ENCODE peak calls at places on chromosomes 3 and 15, in four cellular contexts. T, G, Q and I are unnamed samples.

GRCh38 chr3:140285380-140285779 is 350.4 kb downstream of the CLSTN2 start:
- DNase-seq in T (no peak), G (no peak), Q (no peak), I (no peak)

GRCh38 chr15:45253330-45253729 is 1.3 kb downstream of the SLC28A2 start:
- DNase-seq in T (peak), G (no peak), Q (no peak), I (no peak)

GRCh38 chr3:185722920-185723319 is 101.9 kb downstream of the IGF2BP2 start:
- DNase-seq in T (no peak), G (no peak), Q (no peak), I (no peak)

GRCh38 chr15:81516461-81516860 is 142.4 kb upstream of the TMC3 start:
- DNase-seq in T (no peak), G (peak), Q (peak), I (no peak)

GRCh38 chr3:134708671-134709070 is 57.8 kb upstream of the KY start:
- DNase-seq in T (no peak), G (peak), Q (peak), I (no peak)

GRCh38 chr15:64454282-64454681 is 6.1 kb upstream of the ZNF609 start:
- DNase-seq in T (no peak), G (no peak), Q (no peak), I (no peak)

GRCh38 chr3:59245879-59246501 is 196.2 kb upstream of the CFAP20DC start:
- DNase-seq in T (no peak), G (peak), Q (peak), I (peak)

GRCh38 chr15:43483306-43484128 is 9.4 kb downstream of the TP53BP1 start:
- DNase-seq in T (peak), G (no peak), Q (peak), I (no peak)

GRCh38 chr15:39976291-39977274 is 42.7 kb downstream of the EIF2AK4 start:
- DNase-seq in T (no peak), G (peak), Q (peak), I (peak)

GRCh38 chr15:77027111-77027696 is 32.3 kb downstream of the PSTPIP1 start:
- DNase-seq in T (no peak), G (no peak), Q (no peak), I (no peak)

GRCh38 chr3:50385741-50386140 is 26.4 kb upstream of the TMEM115 start:
- DNase-seq in T (no peak), G (no peak), Q (no peak), I (no peak)

GRCh38 chr15:81001180-81002003 is 669 bp downstream of the TLNRD1 start:
- DNase-seq in T (peak), G (no peak), Q (peak), I (no peak)

GRCh38 chr3:129593595-129594339 is 12.7 kb downstream of the PLXND1 start:
- DNase-seq in T (peak), G (no peak), Q (no peak), I (no peak)

GRCh38 chr3:46970391-46971091 is 6.0 kb downstream of the CCDC12 start:
- DNase-seq in T (no peak), G (no peak), Q (peak), I (no peak)

GRCh38 chr15:98798375-98798893 is 150.1 kb downstream of the IGF1R start:
- DNase-seq in T (no peak), G (no peak), Q (no peak), I (no peak)

GRCh38 chr3:184378650-184379374 is 805 bp upstream of the THPO start:
- DNase-seq in T (no peak), G (no peak), Q (no peak), I (no peak)

DNA sequence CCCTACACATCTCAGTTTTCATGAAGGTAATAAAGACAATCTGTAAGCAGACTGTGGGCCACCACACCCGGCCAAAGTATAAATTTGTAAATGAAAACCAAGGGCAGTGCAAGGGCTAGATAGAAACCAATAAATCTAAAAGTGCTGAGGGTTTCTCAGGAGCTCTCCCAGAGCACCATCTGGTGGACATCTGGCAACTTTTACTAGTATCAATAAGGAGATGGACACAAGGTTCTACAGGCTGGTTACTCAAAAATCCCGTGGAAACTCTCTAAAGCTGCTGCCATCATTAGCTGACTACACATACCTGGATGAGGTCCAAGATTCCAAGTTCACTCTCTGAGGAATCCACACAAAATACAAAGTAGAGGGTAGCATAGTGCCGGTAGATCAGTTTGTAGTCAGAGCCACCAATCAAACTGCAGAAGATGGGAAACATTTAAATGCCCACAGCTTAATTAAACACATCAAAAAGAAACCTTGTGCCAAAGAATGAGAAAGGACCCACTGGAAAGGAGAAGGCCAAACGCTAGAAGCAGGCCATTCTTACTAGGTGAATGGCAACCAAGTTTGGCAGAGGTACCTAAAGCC is 5.5 kb downstream of the AP3S2 start:
- DNase-seq in T (peak), G (peak), Q (peak), I (no peak)
- TF ChIP-seq CTCF in T (peak), G (peak), Q (peak), I (peak)

DNA sequence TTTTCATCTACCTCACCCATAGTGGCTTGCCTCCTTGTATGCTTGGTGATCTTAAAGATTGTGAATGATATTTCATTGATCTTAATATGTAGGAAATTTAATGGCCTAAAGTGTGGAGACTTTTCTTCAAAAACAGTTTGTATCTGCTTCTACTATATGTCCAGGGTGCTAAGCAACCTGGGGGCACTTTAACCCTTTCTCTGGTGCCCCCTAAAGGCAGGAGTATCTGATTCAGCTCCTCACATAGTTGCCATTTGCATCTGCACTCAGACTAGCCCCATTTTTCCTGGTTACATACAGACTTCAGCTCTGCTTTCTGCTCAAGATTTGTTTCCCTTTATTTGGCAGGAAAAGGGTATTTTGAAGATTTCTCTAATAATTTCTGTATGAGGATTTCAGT is 5.2 kb upstream of the PFN2 start:
- DNase-seq in T (no peak), G (no peak), Q (no peak), I (no peak)
- TF ChIP-seq CTCF in T (peak), G (peak), Q (no peak), I (no peak)

GRCh38 chr15:35857812-35858211 is 311.8 kb upstream of the DPH6 start:
- DNase-seq in T (no peak), G (no peak), Q (no peak), I (no peak)

GRCh38 chr15:35852818-35853624 is 307.1 kb upstream of the DPH6 start:
- DNase-seq in T (no peak), G (no peak), Q (no peak), I (no peak)

GRCh38 chr15:35854398-35854797 is 308.4 kb upstream of the DPH6 start:
- DNase-seq in T (no peak), G (no peak), Q (no peak), I (no peak)

GRCh38 chr15:35863655-35864054 is 317.7 kb upstream of the DPH6 start:
- DNase-seq in T (no peak), G (no peak), Q (no peak), I (no peak)

DNA sequence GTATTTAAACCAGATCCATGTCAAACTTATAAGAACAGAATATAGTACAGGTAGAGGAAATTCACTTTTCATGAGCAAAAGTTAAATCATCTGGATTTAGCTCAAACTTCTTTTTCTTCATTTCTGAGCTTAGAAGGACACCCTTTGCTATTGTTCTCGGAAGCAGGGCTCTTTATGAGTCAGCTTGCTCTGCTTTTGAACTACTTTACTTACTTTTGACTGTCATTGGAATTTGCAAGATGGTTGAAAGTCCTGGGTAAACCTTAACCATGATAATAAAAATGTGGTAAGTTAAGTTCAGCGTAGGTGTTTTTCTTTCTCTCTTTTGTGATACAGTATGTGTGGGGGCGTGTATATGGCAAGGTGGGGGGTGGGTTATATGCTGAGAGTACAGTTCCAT is 312.7 kb upstream of the DPH6 start:
- DNase-seq in T (no peak), G (no peak), Q (peak), I (no peak)
- TF ChIP-seq CTCF in T (no peak), G (no peak), Q (no peak), I (no peak)

GRCh38 chr15:88701561-88702095 is 62.8 kb downstream of the ISG20 start:
- DNase-seq in T (peak), G (no peak), Q (no peak), I (no peak)
- TF ChIP-seq CTCF in T (peak), G (peak), Q (peak), I (no peak)

DNA sequence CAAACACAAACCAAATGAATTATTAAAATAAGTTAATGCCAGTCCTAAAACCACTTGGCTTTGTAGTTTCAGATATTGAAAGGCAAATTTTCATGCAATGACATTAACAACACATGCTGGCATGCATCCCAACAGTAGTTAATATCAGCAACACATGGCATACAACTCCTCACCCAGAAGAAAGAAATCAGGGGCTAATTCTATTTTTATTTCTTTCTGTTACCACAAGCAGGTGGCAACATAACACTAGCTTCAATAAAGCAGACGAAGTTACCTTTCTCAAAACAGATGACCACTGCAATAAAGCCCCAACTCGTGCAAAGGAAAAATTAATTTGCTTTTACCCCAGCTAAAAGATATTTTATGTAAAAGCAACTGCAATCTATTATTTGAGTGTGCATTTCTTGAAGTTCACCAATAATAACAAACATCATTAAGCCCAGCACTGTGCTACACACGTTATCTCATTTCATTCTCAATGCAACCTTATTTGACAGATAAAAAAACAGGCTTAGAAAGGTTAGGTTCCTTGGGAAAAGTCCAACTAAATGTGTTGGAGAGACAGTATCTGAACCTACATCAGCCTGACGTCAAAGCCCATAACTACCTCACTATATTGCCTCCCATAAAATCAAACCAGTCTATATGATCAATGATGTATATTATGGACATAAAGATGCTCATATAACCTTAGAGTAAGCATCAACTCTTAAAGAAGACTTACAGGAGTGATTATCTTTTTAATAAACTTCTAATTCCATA is 2.8 kb downstream of the TOP2B start:
- DNase-seq in T (peak), G (no peak), Q (peak), I (no peak)
- TF ChIP-seq CTCF in T (no peak), G (no peak), Q (no peak), I (no peak)

DNA sequence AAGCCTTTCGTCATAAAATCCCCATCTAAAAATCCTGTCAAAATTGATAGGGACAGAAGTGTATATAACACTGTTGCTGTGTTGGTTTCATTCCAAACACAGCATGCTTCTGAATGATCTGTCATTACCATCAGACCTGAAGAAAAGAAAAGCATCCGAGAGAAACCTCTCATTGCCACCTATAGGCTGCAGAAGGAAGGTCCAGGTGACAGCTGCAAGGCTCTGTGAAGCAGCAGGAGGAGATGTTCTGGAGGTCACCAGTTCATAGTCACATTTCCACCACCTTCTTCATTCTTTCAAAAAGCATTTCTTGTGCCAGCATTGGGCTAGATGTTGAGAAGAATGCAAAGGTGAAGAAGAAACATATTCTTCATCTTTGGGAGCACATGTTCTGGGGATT is 503.7 kb upstream of the NR2F2 start:
- DNase-seq in T (no peak), G (no peak), Q (no peak), I (no peak)
- TF ChIP-seq CTCF in T (no peak), G (peak), Q (no peak), I (no peak)

GRCh38 chr3:193746832-193747231 is 153.8 kb downstream of the OPA1 start:
- DNase-seq in T (no peak), G (no peak), Q (no peak), I (no peak)

GRCh38 chr3:193744048-193744821 is 151.2 kb downstream of the OPA1 start:
- DNase-seq in T (no peak), G (no peak), Q (no peak), I (no peak)

GRCh38 chr3:193743702-193744047 is 150.7 kb downstream of the OPA1 start:
- DNase-seq in T (peak), G (no peak), Q (no peak), I (no peak)

GRCh38 chr3:193742628-193743027 is 149.6 kb downstream of the OPA1 start:
- DNase-seq in T (no peak), G (no peak), Q (no peak), I (no peak)

GRCh38 chr3:193744822-193745684 is 152.0 kb downstream of the OPA1 start:
- DNase-seq in T (peak), G (no peak), Q (no peak), I (no peak)
- TF ChIP-seq CTCF in T (no peak), G (no peak), Q (no peak), I (no peak)

GRCh38 chr3:112735927-112736326 is 95.0 kb upstream of the CCDC80 start:
- DNase-seq in T (no peak), G (no peak), Q (no peak), I (no peak)

GRCh38 chr3:112734718-112735350 is 93.9 kb upstream of the CCDC80 start:
- DNase-seq in T (peak), G (peak), Q (peak), I (peak)

GRCh38 chr3:112734171-112734570 is 93.2 kb upstream of the CCDC80 start:
- DNase-seq in T (no peak), G (no peak), Q (peak), I (no peak)

DNA sequence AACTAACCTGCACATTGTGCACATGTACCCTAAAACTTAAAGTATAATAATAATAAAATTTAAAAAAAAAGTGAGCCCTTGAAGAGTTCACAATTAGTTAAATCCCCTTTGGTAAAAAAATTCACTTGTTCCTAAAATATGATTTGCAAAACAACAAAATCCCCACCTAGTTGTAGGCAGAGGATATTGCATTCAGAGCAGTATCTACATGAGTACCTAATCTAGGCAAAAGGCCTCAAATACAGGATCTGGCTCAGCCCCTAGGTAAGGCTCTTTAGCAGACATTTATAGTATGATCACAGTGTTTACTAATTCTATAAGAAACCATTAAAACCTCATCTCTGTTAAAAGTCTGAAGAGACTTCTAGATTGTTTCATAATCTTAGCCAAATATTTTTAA is 89.3 kb upstream of the CCDC80 start:
- DNase-seq in T (no peak), G (no peak), Q (peak), I (no peak)
- TF ChIP-seq CTCF in T (no peak), G (no peak), Q (peak), I (no peak)

GRCh38 chr3:189171707-189172106 is at the start of gene TPRG1:
- DNase-seq in T (no peak), G (no peak), Q (no peak), I (no peak)

GRCh38 chr3:189168711-189169110 is 3.1 kb upstream of the TPRG1 start:
- DNase-seq in T (no peak), G (no peak), Q (no peak), I (no peak)

GRCh38 chr3:189167027-189167766 is 4.6 kb upstream of the TPRG1 start:
- DNase-seq in T (no peak), G (no peak), Q (no peak), I (no peak)

GRCh38 chr3:189170559-189170958 is 1.2 kb upstream of the TPRG1 start:
- DNase-seq in T (no peak), G (no peak), Q (no peak), I (no peak)

GRCh38 chr3:189169728-189170127 is 2.0 kb upstream of the TPRG1 start:
- DNase-seq in T (no peak), G (no peak), Q (no peak), I (no peak)
- TF ChIP-seq CTCF in T (no peak), G (peak), Q (no peak), I (no peak)

GRCh38 chr3:464255-464654 is 267.7 kb downstream of the CHL1 start:
- DNase-seq in T (no peak), G (no peak), Q (no peak), I (no peak)

GRCh38 chr3:473284-473800 is 276.8 kb downstream of the CHL1 start:
- DNase-seq in T (no peak), G (no peak), Q (no peak), I (no peak)

GRCh38 chr3:462851-463250 is 266.3 kb downstream of the CHL1 start:
- DNase-seq in T (no peak), G (no peak), Q (no peak), I (no peak)

GRCh38 chr3:463793-464192 is 267.2 kb downstream of the CHL1 start:
- DNase-seq in T (no peak), G (no peak), Q (no peak), I (no peak)

GRCh38 chr3:468172-468571 is 271.6 kb downstream of the CHL1 start:
- DNase-seq in T (peak), G (no peak), Q (no peak), I (no peak)
- TF ChIP-seq CTCF in T (peak), G (peak), Q (no peak), I (no peak)